ENCODE peak calls at places on chromosomes 13 and 19, in six cellular contexts. G, N, C, B, L and I are unnamed samples. For H3K27me3, the result is how much of the 10 kb centered on the place peaks cover.

GRCh38 chr19:35642798-35643254 is 1.3 kb downstream of the ETV2 start:
- DNase-seq in N (no peak), B (no peak), C (no peak), L (no peak), G (no peak), I (no peak)

GRCh38 chr13:74705438-74705837 is 571.2 kb upstream of the KLF12 start:
- DNase-seq in G (no peak), L (no peak), C (no peak), N (no peak), B (no peak), I (no peak)

GRCh38 chr13:76647550-76647949 is 238.7 kb downstream of the KCTD12 start:
- DNase-seq in N (no peak), C (no peak), L (no peak), G (no peak), B (no peak), I (no peak)

GRCh38 chr19:47190167-47190727 is 40.8 kb downstream of the BBC3 start:
- DNase-seq in L (peak), B (no peak), N (no peak), G (peak), C (peak), I (peak)

GRCh38 chr19:39704181-39705044 is at the start of gene LGALS14:
- DNase-seq in G (no peak), B (no peak), L (no peak), N (no peak), C (no peak), I (no peak)

GRCh38 chr13:96822900-96823299 is 171.4 kb downstream of the OXGR1 start:
- DNase-seq in G (no peak), L (peak), C (peak), N (no peak), B (no peak), I (peak)

GRCh38 chr19:38990949-38991697 is 15.6 kb upstream of the FBXO17 start:
- DNase-seq in L (no peak), C (peak), N (no peak), G (no peak), B (no peak), I (no peak)

GRCh38 chr19:2867025-2867991 is at the start of gene ZNF556:
- DNase-seq in B (no peak), C (peak), L (no peak), N (no peak), G (no peak), I (no peak)

GRCh38 chr13:37681295-37682032 is 82.9 kb upstream of the POSTN start:
- DNase-seq in B (no peak), L (peak), G (no peak), C (no peak), N (no peak), I (no peak)

GRCh38 chr19:6125571-6125989 is 9.9 kb upstream of the ACSBG2 start:
- DNase-seq in L (peak), N (no peak), B (peak), C (peak), G (peak), I (peak)

GRCh38 chr13:75180805-75181455 is 301.0 kb downstream of the TBC1D4 start:
- DNase-seq in L (no peak), G (no peak), B (no peak), N (no peak), C (no peak), I (no peak)

GRCh38 chr19:21202865-21203494 is 61.1 kb downstream of the ZNF431 start:
- DNase-seq in G (no peak), N (no peak), C (peak), L (peak), B (peak), I (no peak)

GRCh38 chr13:20128459-20128927 is 32.4 kb downstream of the GJA3 start:
- DNase-seq in G (no peak), N (peak), C (peak), B (no peak), L (peak), I (peak)

GRCh38 chr13:51978836-51979556 is 32.3 kb downstream of the ATP7B start:
- DNase-seq in C (no peak), N (no peak), L (peak), B (no peak), G (no peak), I (no peak)

GRCh38 chr13:22740264-22740663 is 440.5 kb upstream of the SGCG start:
- DNase-seq in B (no peak), L (no peak), G (no peak), C (no peak), N (no peak), I (no peak)

GRCh38 chr19:23914402-23915286 is at the start of gene ZNF726:
- DNase-seq in G (peak), B (peak), L (peak), N (peak), C (peak), I (peak)

GRCh38 chr19:38657633-38658222 is 10.3 kb downstream of the ACTN4 start:
- DNase-seq in L (no peak), G (no peak), B (no peak), C (no peak), N (no peak), I (no peak)

GRCh38 chr19:45884682-45885555 is 1.0 kb downstream of the IRF2BP1 start:
- DNase-seq in L (no peak), B (no peak), C (no peak), N (no peak), G (peak), I (peak)

GRCh38 chr13:34156841-34157365 is 339.0 kb downstream of the RFC3 start:
- DNase-seq in N (no peak), B (peak), L (peak), C (peak), G (peak), I (peak)
- TF ChIP-seq POLR2A in N (no peak), B (no peak), L (peak), C (no peak), G (no peak), I (no peak)

GRCh38 chr19:18616023-18616422 is 3.4 kb downstream of the TMEM59L start:
- DNase-seq in G (no peak), N (no peak), B (no peak), L (no peak), C (no peak), I (no peak)
- H3K27me3 ChIP-seq in G (under half), N (half or more), B (under half), L (under half), C (under half), I (under half)

GRCh38 chr13:49540552-49540951 is 44.8 kb downstream of the PHF11 start:
- DNase-seq in G (no peak), B (peak), N (no peak), C (no peak), L (no peak), I (no peak)
- H3K27ac ChIP-seq in G (no peak), B (peak), N (no peak), C (no peak), L (no peak), I (peak)

GRCh38 chr13:94549241-94550029 is 46.5 kb downstream of the TGDS start:
- DNase-seq in L (peak), B (peak), N (peak), G (peak), C (peak), I (peak)
- TF ChIP-seq POLR2A in L (peak), B (peak), N (peak), G (no peak), C (no peak), I (no peak)

GRCh38 chr19:16328824-16329482 is 4.3 kb downstream of the KLF2 start:
- DNase-seq in L (no peak), G (no peak), N (no peak), C (peak), B (no peak), I (no peak)
- H3K27me3 ChIP-seq in L (under half), G (under half), N (under half), C (under half), B (under half), I (under half)